ENCODE peak calls at places on chromosomes 7 and 10, in six cellular contexts. K is psoas muscle, I is HL-60, M is lower leg skin, E is HFF-Myc, G is lower lobe of right lung. W is an unnamed sample.

GRCh38 chr7:96187735-96188622 is 133.9 kb downstream of the SLC25A13 start:
- DNase-seq in K (no peak), I (no peak), M (no peak), E (no peak), G (no peak), W (no peak)

GRCh38 chr10:2111936-2112335 is 374.6 kb upstream of the ADARB2 start:
- DNase-seq in K (no peak), I (no peak), M (no peak), E (no peak), G (no peak), W (no peak)

GRCh38 chr10:22501412-22501811 is 156.1 kb downstream of the SPAG6 start:
- DNase-seq in K (no peak), I (no peak), M (no peak), E (no peak), G (no peak), W (no peak)

GRCh38 chr7:120997902-120998301 is 9.4 kb downstream of the CPED1 start:
- DNase-seq in K (no peak), I (no peak), M (no peak), E (no peak), G (peak), W (no peak)

GRCh38 chr7:90190995-90191394 is 20.5 kb upstream of the STEAP2 start:
- DNase-seq in K (no peak), I (no peak), M (no peak), E (no peak), G (no peak), W (no peak)

GRCh38 chr10:3107426-3107961 is 40.1 kb downstream of the PFKP start:
- DNase-seq in K (peak), I (no peak), M (peak), E (no peak), G (peak), W (peak)

GRCh38 chr10:22054946-22055345 is 51.4 kb upstream of the DNAJC1 start:
- DNase-seq in K (no peak), I (no peak), M (no peak), E (peak), G (no peak), W (no peak)

GRCh38 chr7:99365318-99366141 is 9.0 kb upstream of the ARPC1B start:
- DNase-seq in K (peak), I (no peak), M (no peak), E (no peak), G (peak), W (no peak)

GRCh38 chr10:60367014-60367413 is 22.7 kb downstream of the ANK3 start:
- DNase-seq in K (no peak), I (no peak), M (no peak), E (no peak), G (no peak), W (no peak)

GRCh38 chr7:34145603-34146002 is 240.3 kb downstream of the BMPER start:
- DNase-seq in K (no peak), I (no peak), M (no peak), E (no peak), G (no peak), W (no peak)

GRCh38 chr10:3668961-3669330 is 116.1 kb downstream of the KLF6 start:
- DNase-seq in K (no peak), I (no peak), M (no peak), E (no peak), G (no peak), W (no peak)

GRCh38 chr7:120628233-120628632 is 229.7 kb downstream of the TSPAN12 start:
- DNase-seq in K (no peak), I (no peak), M (no peak), E (no peak), G (no peak), W (no peak)

GRCh38 chr7:73851410-73852338 is 9.3 kb upstream of the TMEM270 start:
- DNase-seq in K (no peak), I (no peak), M (peak), E (peak), G (no peak), W (no peak)

GRCh38 chr7:69208848-69209247 is 389.4 kb upstream of the AUTS2 start:
- DNase-seq in K (no peak), I (no peak), M (no peak), E (no peak), G (no peak), W (no peak)

GRCh38 chr10:116371737-116372136 is 47.5 kb downstream of the CCDC172 start:
- DNase-seq in K (no peak), I (no peak), M (no peak), E (no peak), G (no peak), W (no peak)

GRCh38 chr7:129615018-129615417 is 3.5 kb downstream of the NRF1 start:
- DNase-seq in K (no peak), I (peak), M (no peak), E (no peak), G (no peak), W (no peak)

GRCh38 chr10:129971381-129972144 is 7.5 kb upstream of the EBF3 start:
- DNase-seq in K (peak), I (peak), M (no peak), E (no peak), G (peak), W (no peak)
- TF ChIP-seq CTCF in K (peak), I (no peak), M (no peak), E (no peak), G (peak), W (no peak)

DNA sequence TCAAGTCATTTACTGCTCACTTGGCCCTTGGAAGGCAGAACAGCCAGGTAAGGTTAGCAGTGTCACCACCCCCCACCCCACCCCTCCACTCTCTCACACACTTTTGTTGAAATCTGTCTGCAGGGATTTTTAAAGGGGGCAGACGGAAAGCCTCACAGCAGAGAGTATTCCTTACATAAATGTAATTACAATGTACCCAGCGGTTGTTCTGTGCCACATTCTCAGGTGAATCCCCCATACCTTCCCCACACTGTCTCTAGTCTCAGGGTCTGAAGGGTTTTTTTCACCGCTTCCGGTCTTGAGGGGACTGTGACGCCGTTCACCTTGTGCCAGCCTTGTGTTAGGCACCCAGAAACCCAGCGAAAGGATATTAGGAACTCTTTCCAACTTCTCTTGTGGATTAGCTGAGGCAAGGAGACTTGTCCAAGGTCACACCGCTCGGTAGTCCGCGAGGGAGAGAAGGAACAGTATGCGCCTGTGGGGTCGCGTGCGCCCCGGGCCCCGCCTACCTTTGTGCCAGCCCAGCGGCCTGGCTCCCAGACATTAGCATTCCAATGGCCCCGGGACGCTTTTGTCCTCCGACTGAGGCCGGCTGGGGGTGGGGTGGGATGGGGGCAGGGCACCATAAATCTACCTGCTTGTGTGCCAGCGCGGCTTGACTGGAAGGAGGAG is 4.6 kb downstream of the NEUROG3 start:
- DNase-seq in K (no peak), I (no peak), M (no peak), E (no peak), G (no peak), W (no peak)
- H3K4me3 ChIP-seq in K (no peak), I (no peak), M (no peak), E (no peak), G (no peak), W (no peak)

GRCh38 chr7:115603416-115603815 is 427.1 kb downstream of the TFEC start:
- DNase-seq in K (no peak), I (no peak), M (no peak), E (no peak), G (no peak), W (no peak)
- TF ChIP-seq CTCF in K (no peak), I (no peak), M (no peak), E (no peak), G (no peak), W (no peak)

GRCh38 chr10:18456984-18457383 is 194.4 kb downstream of the NSUN6 start:
- DNase-seq in K (no peak), I (no peak), M (no peak), E (no peak), G (no peak), W (no peak)
- H3K4me3 ChIP-seq in K (no peak), I (no peak), M (no peak), E (no peak), G (no peak), W (no peak)

GRCh38 chr7:2926898-2927405 is 82.8 kb upstream of the GNA12 start:
- DNase-seq in K (no peak), I (no peak), M (no peak), E (no peak), G (peak), W (no peak)
- TF ChIP-seq CTCF in K (no peak), I (no peak), M (no peak), E (no peak), G (no peak), W (no peak)